ENCODE peak calls at places on chromosome 5, in five cellular contexts. Y, B, A, N and G are unnamed samples. For H3K4me1, the result is how much of the 10 kb centered on the place peaks cover.

GRCh38 chr5:139914218-139914807 is 118.7 kb downstream of the PSD2 start:
- DNase-seq in A (no peak), Y (no peak), N (peak), B (no peak), G (no peak)

GRCh38 chr5:33629999-33630398 is 189.2 kb downstream of the TARS1 start:
- DNase-seq in B (no peak), N (no peak), A (peak), Y (no peak), G (no peak)

GRCh38 chr5:154141686-154142300 is 48.7 kb upstream of the GALNT10 start:
- DNase-seq in A (no peak), B (no peak), N (no peak), Y (no peak), G (no peak)

GRCh38 chr5:145585443-145586148 is 249.5 kb downstream of the PRELID2 start:
- DNase-seq in A (no peak), Y (no peak), B (no peak), N (no peak), G (no peak)

GRCh38 chr5:62475072-62475471 is 62.5 kb downstream of the IPO11 start:
- DNase-seq in Y (no peak), N (peak), B (no peak), A (peak), G (no peak)

GRCh38 chr5:41932770-41933169 is 7.7 kb downstream of the FBXO4 start:
- DNase-seq in A (no peak), B (no peak), N (no peak), Y (no peak), G (no peak)

GRCh38 chr5:150473673-150474358 is 24.3 kb upstream of the RPS14 start:
- DNase-seq in Y (no peak), A (peak), N (peak), B (no peak), G (peak)

GRCh38 chr5:140084466-140084865 is 29.4 kb upstream of the PURA start:
- DNase-seq in N (no peak), B (no peak), A (no peak), Y (no peak), G (no peak)

GRCh38 chr5:9544502-9545300 is 1.2 kb downstream of the SEMA5A start:
- DNase-seq in B (no peak), N (peak), A (peak), Y (peak), G (peak)

GRCh38 chr5:35924122-35924949 is 14.1 kb downstream of the CAPSL start:
- DNase-seq in N (peak), A (peak), Y (no peak), B (peak), G (no peak)

GRCh38 chr5:123156577-123157296 is 67.7 kb downstream of the PRDM6 start:
- DNase-seq in A (peak), Y (no peak), N (peak), B (no peak), G (no peak)

GRCh38 chr5:34708777-34709176 is 52.6 kb downstream of the RAI14 start:
- DNase-seq in N (no peak), B (no peak), Y (no peak), A (no peak), G (no peak)

GRCh38 chr5:102591650-102592049 is 92.8 kb upstream of the SLCO6A1 start:
- DNase-seq in B (no peak), N (no peak), Y (no peak), A (no peak), G (no peak)

GRCh38 chr5:93590511-93590910 is 7.5 kb downstream of the NR2F1 start:
- DNase-seq in B (no peak), N (no peak), Y (no peak), A (no peak), G (no peak)

GRCh38 chr5:59798862-59799667 is 94.5 kb downstream of the PDE4D start:
- DNase-seq in N (peak), B (no peak), A (no peak), Y (no peak), G (no peak)

GRCh38 chr5:1384521-1384920 is 39.6 kb upstream of the CLPTM1L start:
- DNase-seq in B (no peak), A (no peak), N (no peak), Y (no peak), G (no peak)

GRCh38 chr5:102971693-102972293 is 148.1 kb downstream of the GIN1 start:
- DNase-seq in A (peak), B (no peak), N (peak), Y (no peak), G (no peak)

GRCh38 chr5:95861858-95862561 is 39.5 kb upstream of the GLRX start:
- DNase-seq in B (no peak), N (peak), Y (no peak), A (peak), G (no peak)

GRCh38 chr5:122152266-122152900 is 23.0 kb downstream of the ZNF474 start:
- DNase-seq in B (no peak), Y (no peak), N (no peak), A (no peak), G (peak)

GRCh38 chr5:59164041-59164830 is 581.4 kb downstream of the RAB3C start:
- DNase-seq in B (no peak), N (no peak), A (peak), Y (no peak), G (no peak)

GRCh38 chr5:140391312-140391711 is 10.3 kb upstream of the ANKHD1 start:
- DNase-seq in Y (no peak), A (no peak), B (no peak), N (no peak), G (no peak)

GRCh38 chr5:23139338-23140171 is 286.4 kb upstream of the CDH12 start:
- DNase-seq in A (peak), B (no peak), N (peak), Y (peak), G (no peak)

GRCh38 chr5:73709536-73710129 is 83.6 kb downstream of the ARHGEF28 start:
- DNase-seq in N (peak), B (no peak), Y (no peak), A (peak), G (no peak)

GRCh38 chr5:172598251-172599203 is 42.5 kb upstream of the NEURL1B start:
- DNase-seq in A (no peak), N (no peak), B (no peak), Y (no peak), G (peak)

GRCh38 chr5:88827997-88828396 is 55.0 kb downstream of the MEF2C start:
- DNase-seq in Y (no peak), A (peak), N (peak), B (no peak), G (no peak)

GRCh38 chr5:134554319-134555222 is 29.1 kb downstream of the JADE2 start:
- DNase-seq in Y (no peak), A (peak), N (no peak), B (no peak), G (no peak)

GRCh38 chr5:134553816-134554215 is 28.3 kb downstream of the JADE2 start:
- DNase-seq in Y (no peak), B (no peak), N (no peak), A (peak), G (no peak)

GRCh38 chr5:134551891-134552290 is 26.4 kb downstream of the JADE2 start:
- DNase-seq in N (no peak), A (peak), Y (no peak), B (no peak), G (no peak)

GRCh38 chr5:134550271-134551214 is 25.1 kb downstream of the JADE2 start:
- DNase-seq in N (no peak), Y (no peak), A (peak), B (no peak), G (no peak)

GRCh38 chr5:134552301-134552700 is 26.8 kb downstream of the JADE2 start:
- DNase-seq in B (no peak), Y (no peak), N (peak), A (peak), G (no peak)
- H3K9ac ChIP-seq in B (no peak), Y (no peak), N (no peak), A (no peak), G (no peak)

DNA sequence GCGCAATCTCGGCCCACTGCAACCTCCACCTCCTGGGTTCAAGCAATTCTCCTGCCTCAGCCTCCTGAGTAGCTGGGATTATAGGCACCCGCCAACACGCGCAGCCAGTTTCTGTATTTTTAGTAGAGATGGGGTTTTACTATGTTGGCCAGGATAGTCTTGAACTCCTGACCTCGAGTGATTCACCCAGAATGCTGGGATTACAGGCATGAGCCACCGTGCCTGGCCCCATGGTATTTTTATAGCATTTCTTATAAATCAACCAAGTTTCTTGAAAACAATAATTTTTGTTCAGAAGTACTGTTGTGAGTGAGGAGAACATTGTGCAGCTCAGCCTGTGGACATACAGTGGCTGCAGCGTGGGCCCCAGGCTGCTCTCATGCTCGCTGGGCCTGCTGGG is 45.2 kb downstream of the MAP1B start:
- DNase-seq in B (no peak), A (peak), N (no peak), Y (no peak), G (no peak)
- H3K4me1 ChIP-seq in B (under half), A (under half), N (under half), Y (under half), G (under half)

DNA sequence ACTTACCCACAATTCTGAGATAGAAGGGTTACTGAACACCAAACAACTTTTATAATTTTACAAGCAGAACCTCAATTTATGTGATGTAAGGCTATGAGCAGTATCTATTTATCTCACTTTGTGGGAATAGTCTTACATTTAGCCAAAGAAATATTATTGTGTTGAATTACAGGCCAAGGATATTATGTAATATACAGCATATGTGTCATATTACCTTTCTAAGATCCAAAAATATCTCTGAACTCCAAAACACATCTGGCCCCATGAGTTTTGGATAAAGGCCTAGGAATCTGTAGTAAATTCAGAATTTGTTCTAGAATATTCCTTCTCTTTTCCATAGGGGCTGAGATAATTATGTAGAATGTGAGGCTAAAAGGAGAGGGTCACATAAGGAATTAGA is 20.6 kb upstream of the GRAMD2B start:
- DNase-seq in N (no peak), Y (no peak), A (no peak), B (no peak), G (no peak)
- H3K9ac ChIP-seq in N (no peak), Y (no peak), A (no peak), B (no peak), G (no peak)

DNA sequence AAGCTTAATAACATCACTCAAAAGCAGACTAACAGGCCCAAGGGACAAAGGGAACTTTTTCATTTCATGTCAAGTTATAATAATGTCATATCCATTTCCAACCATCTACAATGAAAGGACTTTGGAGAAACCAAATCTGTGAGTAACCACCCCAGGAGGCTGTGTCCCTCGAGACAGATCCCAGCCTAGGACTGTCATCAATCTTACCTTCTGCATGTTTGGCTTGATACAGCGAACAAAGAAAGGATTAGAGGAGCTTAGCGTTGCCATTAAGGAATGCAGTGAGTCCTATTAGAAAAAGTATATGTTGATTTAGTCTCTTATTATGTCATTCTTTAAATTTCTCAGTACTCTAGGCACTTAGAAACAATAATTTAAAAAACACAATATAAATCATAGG is 137.8 kb upstream of the RETREG1 start:
- DNase-seq in N (no peak), B (no peak), Y (peak), A (no peak), G (no peak)
- H3K4me1 ChIP-seq in N (under half), B (under half), Y (under half), A (under half), G (under half)

DNA sequence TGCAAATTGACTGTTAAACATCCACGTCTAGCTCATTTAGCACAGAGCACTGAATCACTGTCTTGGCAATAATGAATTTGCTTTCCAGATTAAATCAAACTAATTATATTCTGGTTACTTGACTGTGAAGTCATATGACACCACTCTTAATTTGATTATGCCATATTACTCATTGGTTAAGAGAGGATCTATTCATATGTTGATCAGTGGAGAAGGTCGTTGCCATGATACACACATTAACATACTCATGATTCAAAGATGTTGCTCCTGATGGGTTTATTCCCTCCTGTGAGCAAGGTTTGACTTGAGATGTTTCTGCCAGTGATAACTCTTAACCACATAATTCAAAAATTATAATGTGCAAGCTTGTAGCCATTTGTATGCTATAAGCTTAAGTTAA is 644.6 kb downstream of the EFNA5 start:
- DNase-seq in B (no peak), Y (no peak), A (no peak), N (no peak), G (no peak)
- H3K9ac ChIP-seq in B (no peak), Y (no peak), A (no peak), N (no peak), G (no peak)

GRCh38 chr5:178209334-178210072 is 5.2 kb downstream of the HNRNPAB start:
- DNase-seq in N (no peak), A (no peak), B (no peak), Y (no peak), G (peak)
- H3K4me1 ChIP-seq in N (under half), A (under half), B (under half), Y (under half), G (under half)

DNA sequence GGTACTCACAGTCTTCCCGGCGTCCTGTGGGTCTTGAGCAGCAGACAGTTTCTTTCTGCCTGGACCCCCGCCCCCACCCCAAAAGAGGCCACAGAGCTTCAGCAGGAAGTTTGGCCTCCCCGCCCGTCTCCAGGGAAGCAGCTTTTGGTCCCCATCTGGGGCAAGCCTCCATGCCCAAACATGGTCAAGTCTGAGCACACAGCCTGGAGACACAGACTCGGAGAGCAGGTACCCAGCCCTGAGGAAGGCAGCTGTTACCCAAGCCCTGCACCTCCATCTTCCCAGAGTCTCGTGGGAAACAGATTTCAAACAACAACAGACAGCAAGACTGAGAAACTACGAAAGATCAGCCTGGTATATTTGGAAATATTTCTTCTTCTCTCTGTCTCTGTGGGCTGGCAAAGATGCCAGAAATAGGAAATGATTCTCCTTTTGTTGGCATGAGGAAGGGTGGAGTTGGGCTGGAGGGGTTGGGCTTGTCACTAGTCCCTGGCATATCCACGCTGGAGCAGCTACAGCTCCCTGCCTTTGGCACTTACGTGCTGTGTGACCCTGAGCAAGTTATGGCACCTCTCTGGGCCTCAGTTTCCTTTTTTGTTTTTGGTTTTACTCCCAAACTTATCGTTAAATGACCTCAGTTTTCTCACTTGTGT is at the start of gene KCNMB1:
- DNase-seq in Y (no peak), B (no peak), A (no peak), N (no peak), G (no peak)
- H3K9ac ChIP-seq in Y (no peak), B (no peak), A (no peak), N (no peak), G (no peak)

GRCh38 chr5:115430374-115430773 is 114.2 kb downstream of the FEM1C start:
- DNase-seq in B (no peak), N (no peak), Y (no peak), A (no peak), G (no peak)

GRCh38 chr5:115431116-115431515 is 113.5 kb downstream of the FEM1C start:
- DNase-seq in B (no peak), A (no peak), N (no peak), Y (no peak), G (no peak)

GRCh38 chr5:115428676-115429075 is 115.9 kb downstream of the FEM1C start:
- DNase-seq in B (no peak), N (no peak), A (no peak), Y (no peak), G (no peak)

GRCh38 chr5:115429345-115429940 is 115.1 kb downstream of the FEM1C start:
- DNase-seq in Y (no peak), B (no peak), A (no peak), N (no peak), G (no peak)

GRCh38 chr5:115428248-115428647 is 116.3 kb downstream of the FEM1C start:
- DNase-seq in A (no peak), N (no peak), B (no peak), Y (no peak), G (no peak)
- H3K4me1 ChIP-seq in A (under half), N (under half), B (under half), Y (under half), G (under half)

GRCh38 chr5:101176605-101177004 is 273.5 kb upstream of the ST8SIA4 start:
- DNase-seq in A (no peak), Y (no peak), B (peak), N (no peak), G (no peak)
- H3K9ac ChIP-seq in A (no peak), Y (no peak), B (no peak), N (no peak), G (no peak)

GRCh38 chr5:136153581-136154236 is 21.1 kb downstream of the SMAD5 start:
- DNase-seq in A (no peak), N (no peak), B (no peak), Y (no peak), G (no peak)
- H3K4me1 ChIP-seq in A (under half), N (under half), B (under half), Y (under half), G (under half)